ENCODE peak calls at places on chromosomes 7 and 10, in seven cellular contexts. P is left ventricle myocardium inferior, N is adrenal gland, L is IMR-90, A is gastrocnemius medialis, W is pancreas, K is heart right ventricle. R is an unnamed sample. For H3K27me3, the result is how much of the 10 kb centered on the place peaks cover.

GRCh38 chr7:18019562-18019961 is 8.1 kb downstream of the PRPS1L1 start:
- DNase-seq in P (no peak), N (no peak), L (peak), A (no peak), W (no peak), K (no peak), R (no peak)

GRCh38 chr10:69883256-69883655 is 81.5 kb downstream of the COL13A1 start:
- DNase-seq in P (no peak), N (no peak), L (no peak), A (peak), W (no peak), K (no peak), R (no peak)

GRCh38 chr7:99106411-99106810 is 37.5 kb downstream of the SMURF1 start:
- DNase-seq in P (no peak), N (no peak), L (no peak), A (no peak), W (no peak), K (no peak), R (no peak)

GRCh38 chr10:6347391-6347951 is 144.7 kb downstream of the PFKFB3 start:
- DNase-seq in P (no peak), N (peak), L (peak), A (no peak), W (no peak), K (no peak), R (no peak)

GRCh38 chr7:27142562-27143021 is 889 bp downstream of the HOXA5 start:
- DNase-seq in P (no peak), N (peak), L (no peak), A (no peak), W (no peak), K (no peak), R (no peak)

GRCh38 chr10:29386347-29386999 is 97.6 kb downstream of the LYZL1 start:
- DNase-seq in P (no peak), N (peak), L (peak), A (no peak), W (no peak), K (no peak), R (no peak)

GRCh38 chr7:31027161-31027965 is 24.7 kb upstream of the ADCYAP1R1 start:
- DNase-seq in P (peak), N (no peak), L (no peak), A (no peak), W (no peak), K (peak), R (no peak)

GRCh38 chr7:80249619-80250305 is 115.1 kb downstream of the GNAI1 start:
- DNase-seq in P (no peak), N (no peak), L (peak), A (no peak), W (no peak), K (no peak), R (no peak)

GRCh38 chr7:127359011-127359410 is 33.5 kb downstream of the ZNF800 start:
- DNase-seq in P (no peak), N (no peak), L (no peak), A (no peak), W (no peak), K (no peak), R (no peak)

GRCh38 chr10:132745971-132746370 is 40.0 kb downstream of the NKX6-2 start:
- DNase-seq in P (no peak), N (no peak), L (no peak), A (no peak), W (no peak), K (no peak), R (no peak)

GRCh38 chr7:50557114-50557513 is 8.1 kb downstream of the DDC start:
- DNase-seq in P (no peak), N (no peak), L (no peak), A (no peak), W (no peak), K (no peak), R (no peak)

GRCh38 chr7:50554923-50555322 is 10.3 kb downstream of the DDC start:
- DNase-seq in P (no peak), N (no peak), L (no peak), A (no peak), W (no peak), K (no peak), R (no peak)

GRCh38 chr7:50555594-50556140 is 9.5 kb downstream of the DDC start:
- DNase-seq in P (no peak), N (no peak), L (no peak), A (no peak), W (no peak), K (no peak), R (no peak)

GRCh38 chr7:50554431-50554830 is 10.8 kb downstream of the DDC start:
- DNase-seq in P (no peak), N (no peak), L (no peak), A (no peak), W (no peak), K (no peak), R (no peak)

GRCh38 chr7:50556247-50556976 is 8.8 kb downstream of the DDC start:
- DNase-seq in P (no peak), N (no peak), L (no peak), A (no peak), W (no peak), K (no peak), R (no peak)
- H3K27me3 ChIP-seq in P (half or more), N (under half), L (under half), A (under half), W (under half), K (under half), R (under half)

DNA sequence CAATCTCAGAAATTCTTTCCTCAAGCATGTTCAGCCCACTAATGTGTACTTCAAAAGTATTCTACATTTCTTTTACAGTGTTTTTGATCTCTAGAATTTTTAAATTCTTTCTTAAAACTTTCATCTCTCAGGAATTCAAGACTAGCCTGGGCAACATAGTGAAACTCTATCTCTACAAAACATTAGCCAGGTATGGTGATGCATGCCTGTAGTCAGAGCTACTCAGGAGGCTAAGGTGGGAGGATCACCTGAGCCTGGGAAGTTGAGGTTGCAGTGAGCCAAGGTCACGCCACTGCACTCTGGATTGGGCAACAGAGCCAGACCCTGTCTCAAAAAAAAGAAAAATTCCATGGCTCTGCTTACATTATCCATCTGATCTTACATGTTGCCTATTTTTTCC is 5.0 kb upstream of the EGFR start:
- DNase-seq in P (no peak), N (no peak), L (no peak), A (no peak), W (no peak), K (no peak), R (no peak)
- H3K27me3 ChIP-seq in P (under half), N (under half), L (under half), A (under half), W (under half), K (under half), R (under half)

DNA sequence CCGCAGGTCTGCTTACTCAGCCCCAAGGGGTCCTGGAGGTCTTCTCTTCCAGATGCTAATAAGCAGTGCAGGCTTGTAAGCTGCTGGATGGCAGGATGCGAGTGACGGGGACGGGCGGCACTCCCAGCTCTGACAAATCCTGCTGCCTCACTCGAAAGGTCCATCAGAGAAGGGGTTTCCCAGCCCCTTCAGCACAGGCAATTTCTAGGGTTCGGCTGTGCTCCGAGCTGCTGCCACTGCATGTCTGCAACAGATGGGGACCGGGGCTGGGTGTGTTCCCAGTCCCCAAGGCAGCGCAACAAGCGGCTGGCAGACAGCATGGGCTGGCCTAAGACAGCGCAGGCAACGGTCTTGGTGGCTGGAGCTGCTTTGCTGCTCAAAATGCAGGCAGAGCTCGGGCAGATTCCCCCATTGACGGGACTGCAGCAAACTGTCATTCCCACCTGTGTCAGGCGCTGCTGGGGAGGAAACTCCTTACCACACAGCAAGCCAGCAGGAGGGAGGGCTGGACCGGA is 62.5 kb downstream of the PRKAG2 start:
- DNase-seq in P (no peak), N (no peak), L (peak), A (no peak), W (no peak), K (no peak), R (peak)
- H3K27me3 ChIP-seq in P (under half), N (under half), L (half or more), A (under half), W (under half), K (under half), R (under half)

GRCh38 chr10:99532687-99533495 is at the start of gene NKX2-3:
- DNase-seq in P (peak), N (no peak), L (peak), A (peak), W (peak), K (peak), R (no peak)
- H3K27me3 ChIP-seq in P (half or more), N (half or more), L (half or more), A (half or more), W (under half), K (half or more), R (half or more)

R was measured in iPS DF 6.9.